ENCODE peak calls at places on chromosome 16, in ten cellular contexts. One of them, this sample, is unnamed.

GRCh38 chr16:76277099-76278030 is at the start of gene CNTNAP4:
- DNase-seq in A549: no peak
- DNase-seq in lower leg skin: peak; percentile 86
- DNase-seq in HFFc6: no peak
- DNase-seq in fibroblast of pulmonary artery: no peak
- DNase-seq in fibroblast of lung: peak; percentile 6
- DNase-seq in adrenal gland: no peak
- DNase-seq in AG09309: no peak
- DNase-seq in sigmoid colon: peak; percentile 81
- DNase-seq in spleen: no peak
- DNase-seq in this sample: no peak

GRCh38 chr16:86424413-86424812 is 85.9 kb upstream of the FOXF1 start:
- DNase-seq in A549: no peak
- DNase-seq in lower leg skin: no peak
- DNase-seq in HFFc6: no peak
- DNase-seq in fibroblast of pulmonary artery: no peak
- DNase-seq in fibroblast of lung: peak; percentile 44
- DNase-seq in adrenal gland: no peak
- DNase-seq in AG09309: no peak
- DNase-seq in sigmoid colon: peak; percentile 84
- DNase-seq in spleen: no peak
- DNase-seq in this sample: no peak

GRCh38 chr16:87602821-87603683 is 744 bp downstream of the JPH3 start:
- DNase-seq in A549: peak; percentile 23
- DNase-seq in lower leg skin: no peak
- DNase-seq in HFFc6: no peak
- DNase-seq in fibroblast of pulmonary artery: no peak
- DNase-seq in fibroblast of lung: no peak
- DNase-seq in adrenal gland: no peak
- DNase-seq in AG09309: no peak
- DNase-seq in sigmoid colon: no peak
- DNase-seq in spleen: no peak
- DNase-seq in this sample: no peak

GRCh38 chr16:30974348-30974747 is 10.7 kb upstream of the HSD3B7 start:
- DNase-seq in A549: no peak
- DNase-seq in lower leg skin: no peak
- DNase-seq in HFFc6: no peak
- DNase-seq in fibroblast of pulmonary artery: no peak
- DNase-seq in fibroblast of lung: no peak
- DNase-seq in adrenal gland: no peak
- DNase-seq in AG09309: no peak
- DNase-seq in sigmoid colon: no peak
- DNase-seq in spleen: no peak
- DNase-seq in this sample: no peak

GRCh38 chr16:75319513-75320401 is 68.3 kb upstream of the BCAR1 start:
- DNase-seq in A549: no peak
- DNase-seq in lower leg skin: no peak
- DNase-seq in HFFc6: peak; percentile 88
- DNase-seq in fibroblast of pulmonary artery: peak; percentile 90
- DNase-seq in fibroblast of lung: peak; percentile 82
- DNase-seq in adrenal gland: no peak
- DNase-seq in AG09309: peak; percentile 84
- DNase-seq in sigmoid colon: no peak
- DNase-seq in spleen: no peak
- DNase-seq in this sample: peak; percentile 30

GRCh38 chr16:75948441-75948840 is 222.2 kb upstream of the CPHXL start:
- DNase-seq in A549: no peak
- DNase-seq in lower leg skin: no peak
- DNase-seq in HFFc6: no peak
- DNase-seq in fibroblast of pulmonary artery: no peak
- DNase-seq in fibroblast of lung: no peak
- DNase-seq in adrenal gland: no peak
- DNase-seq in AG09309: no peak
- DNase-seq in sigmoid colon: no peak
- DNase-seq in spleen: no peak
- DNase-seq in this sample: no peak

GRCh38 chr16:67969286-67970039 is 1.0 kb upstream of the SLC12A4 start:
- DNase-seq in A549: no peak
- DNase-seq in lower leg skin: no peak
- DNase-seq in HFFc6: no peak
- DNase-seq in fibroblast of pulmonary artery: no peak
- DNase-seq in fibroblast of lung: no peak
- DNase-seq in adrenal gland: no peak
- DNase-seq in AG09309: no peak
- DNase-seq in sigmoid colon: no peak
- DNase-seq in spleen: peak; percentile 74
- DNase-seq in this sample: no peak

GRCh38 chr16:83533193-83533592 is 274.6 kb upstream of the HSBP1 start:
- DNase-seq in A549: peak; percentile 4
- DNase-seq in lower leg skin: no peak
- DNase-seq in HFFc6: no peak
- DNase-seq in fibroblast of pulmonary artery: peak; percentile 13
- DNase-seq in fibroblast of lung: no peak
- DNase-seq in adrenal gland: no peak
- DNase-seq in AG09309: peak; percentile 23
- DNase-seq in sigmoid colon: no peak
- DNase-seq in spleen: no peak
- DNase-seq in this sample: peak; percentile 61

GRCh38 chr16:22375117-22375962 is 921 bp upstream of the CDR2 start:
- DNase-seq in A549: no peak
- DNase-seq in lower leg skin: no peak
- DNase-seq in HFFc6: no peak
- DNase-seq in fibroblast of pulmonary artery: no peak
- DNase-seq in fibroblast of lung: no peak
- DNase-seq in adrenal gland: no peak
- DNase-seq in AG09309: no peak
- DNase-seq in sigmoid colon: no peak
- DNase-seq in spleen: no peak
- DNase-seq in this sample: no peak

GRCh38 chr16:57485091-57485915 is 990 bp downstream of the DOK4 start:
- DNase-seq in A549: no peak
- DNase-seq in lower leg skin: no peak
- DNase-seq in HFFc6: no peak
- DNase-seq in fibroblast of pulmonary artery: no peak
- DNase-seq in fibroblast of lung: no peak
- DNase-seq in adrenal gland: no peak
- DNase-seq in AG09309: no peak
- DNase-seq in sigmoid colon: no peak
- DNase-seq in spleen: peak; percentile 74
- DNase-seq in this sample: no peak

GRCh38 chr16:59044616-59045015 is 310.5 kb upstream of the GOT2 start:
- DNase-seq in A549: no peak
- DNase-seq in lower leg skin: no peak
- DNase-seq in HFFc6: no peak
- DNase-seq in fibroblast of pulmonary artery: no peak
- DNase-seq in fibroblast of lung: no peak
- DNase-seq in adrenal gland: no peak
- DNase-seq in AG09309: no peak
- DNase-seq in sigmoid colon: no peak
- DNase-seq in spleen: no peak
- DNase-seq in this sample: no peak

GRCh38 chr16:78500659-78501226 is 401.3 kb downstream of the WWOX start:
- DNase-seq in A549: no peak
- DNase-seq in lower leg skin: no peak
- DNase-seq in HFFc6: no peak
- DNase-seq in fibroblast of pulmonary artery: no peak
- DNase-seq in fibroblast of lung: no peak
- DNase-seq in adrenal gland: no peak
- DNase-seq in AG09309: no peak
- DNase-seq in sigmoid colon: no peak
- DNase-seq in spleen: no peak
- DNase-seq in this sample: no peak

GRCh38 chr16:56189990-56190902 is 1.0 kb upstream of the GNAO1 start:
- DNase-seq in A549: no peak
- DNase-seq in lower leg skin: peak; percentile 86
- DNase-seq in HFFc6: no peak
- DNase-seq in fibroblast of pulmonary artery: peak; percentile 6
- DNase-seq in fibroblast of lung: peak; percentile 5
- DNase-seq in adrenal gland: no peak
- DNase-seq in AG09309: no peak
- DNase-seq in sigmoid colon: no peak
- DNase-seq in spleen: peak; percentile 75
- DNase-seq in this sample: no peak

GRCh38 chr16:58385218-58385773 is 7.0 kb upstream of the GINS3 start:
- DNase-seq in A549: no peak
- DNase-seq in lower leg skin: no peak
- DNase-seq in HFFc6: no peak
- DNase-seq in fibroblast of pulmonary artery: no peak
- DNase-seq in fibroblast of lung: no peak
- DNase-seq in adrenal gland: no peak
- DNase-seq in AG09309: no peak
- DNase-seq in sigmoid colon: no peak
- DNase-seq in spleen: no peak
- DNase-seq in this sample: no peak

GRCh38 chr16:67112591-67113399 is 3.1 kb downstream of the PHAF1 start:
- DNase-seq in A549: no peak
- DNase-seq in lower leg skin: peak; percentile 68
- DNase-seq in HFFc6: no peak
- DNase-seq in fibroblast of pulmonary artery: no peak
- DNase-seq in fibroblast of lung: no peak
- DNase-seq in adrenal gland: no peak
- DNase-seq in AG09309: no peak
- DNase-seq in sigmoid colon: no peak
- DNase-seq in spleen: no peak
- DNase-seq in this sample: no peak

GRCh38 chr16:2512920-2513404 is 790 bp upstream of the ATP6V0C start:
- DNase-seq in A549: no peak
- DNase-seq in lower leg skin: no peak
- DNase-seq in HFFc6: no peak
- DNase-seq in fibroblast of pulmonary artery: no peak
- DNase-seq in fibroblast of lung: no peak
- DNase-seq in adrenal gland: no peak
- DNase-seq in AG09309: no peak
- DNase-seq in sigmoid colon: peak; percentile 72
- DNase-seq in spleen: peak; percentile 86
- DNase-seq in this sample: no peak
- TF ChIP-seq CTCF in A549: no peak
- TF ChIP-seq CTCF in lower leg skin: no peak
- TF ChIP-seq CTCF in HFFc6: peak; percentile 39
- TF ChIP-seq CTCF in fibroblast of pulmonary artery: no peak
- TF ChIP-seq CTCF in fibroblast of lung: no peak
- TF ChIP-seq CTCF in adrenal gland: no peak
- TF ChIP-seq CTCF in AG09309: no peak
- TF ChIP-seq CTCF in sigmoid colon: no peak
- TF ChIP-seq CTCF in spleen: peak; percentile 31
- TF ChIP-seq CTCF in this sample: no peak

DNA sequence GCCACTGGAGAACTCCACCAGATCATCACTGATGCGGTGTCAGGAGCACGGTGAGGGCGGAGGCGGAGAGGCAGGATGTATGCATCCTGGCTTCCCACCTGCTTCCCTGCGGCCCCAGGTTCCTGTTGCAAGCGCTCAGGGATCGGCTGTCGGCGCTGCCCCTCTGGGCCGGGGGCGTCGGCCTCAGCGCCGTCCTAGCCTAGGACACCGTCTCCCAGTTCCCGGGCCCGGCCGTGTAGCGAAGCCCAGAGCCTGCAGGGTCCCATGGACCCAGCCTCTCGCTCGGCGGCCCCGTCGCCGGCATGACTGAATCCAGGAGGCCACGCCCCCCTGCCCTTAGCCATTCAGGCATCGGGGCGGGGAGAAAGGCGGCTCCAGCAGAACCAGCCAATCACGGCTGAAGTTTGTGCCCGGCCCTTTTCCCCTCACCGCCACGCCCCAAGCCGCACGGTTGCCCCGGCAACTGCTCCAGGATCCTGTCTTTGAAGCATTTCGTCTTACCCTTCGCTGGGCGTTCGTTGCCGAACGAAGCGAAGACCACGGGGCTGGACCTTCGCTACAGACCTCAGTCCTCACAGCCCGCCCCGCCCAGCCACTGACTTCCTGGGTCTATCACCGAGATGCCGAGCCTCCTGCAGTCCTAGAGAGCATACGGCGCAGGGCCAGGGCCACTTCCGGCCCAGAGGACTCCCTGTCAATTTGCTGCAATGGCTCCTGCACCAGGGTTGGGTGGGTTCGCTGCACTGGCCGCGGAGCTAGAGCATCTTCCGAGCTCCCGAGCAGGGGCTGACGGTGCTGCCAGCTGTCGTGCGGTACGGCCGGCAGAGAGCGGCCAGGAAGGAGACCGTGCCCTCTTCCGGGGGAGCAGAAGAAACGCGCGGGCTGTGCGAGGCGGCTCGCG is 10.6 kb upstream of the ZNF213 start:
- DNase-seq in A549: peak; percentile 92
- DNase-seq in lower leg skin: peak; percentile 99
- DNase-seq in HFFc6: peak; percentile 93
- DNase-seq in fibroblast of pulmonary artery: peak; percentile 93
- DNase-seq in fibroblast of lung: peak; percentile 92
- DNase-seq in adrenal gland: peak; percentile 97
- DNase-seq in AG09309: peak; percentile 52
- DNase-seq in sigmoid colon: peak; percentile 98
- DNase-seq in spleen: peak; percentile 98
- DNase-seq in this sample: peak; percentile 50
- TF ChIP-seq CTCF in A549: no peak
- TF ChIP-seq CTCF in lower leg skin: no peak
- TF ChIP-seq CTCF in HFFc6: peak; percentile 41
- TF ChIP-seq CTCF in fibroblast of pulmonary artery: peak; percentile 12
- TF ChIP-seq CTCF in fibroblast of lung: peak; percentile 18
- TF ChIP-seq CTCF in adrenal gland: peak; percentile 39
- TF ChIP-seq CTCF in AG09309: peak; percentile 33
- TF ChIP-seq CTCF in sigmoid colon: no peak
- TF ChIP-seq CTCF in spleen: peak; percentile 39
- TF ChIP-seq CTCF in this sample: peak; percentile 32

DNA sequence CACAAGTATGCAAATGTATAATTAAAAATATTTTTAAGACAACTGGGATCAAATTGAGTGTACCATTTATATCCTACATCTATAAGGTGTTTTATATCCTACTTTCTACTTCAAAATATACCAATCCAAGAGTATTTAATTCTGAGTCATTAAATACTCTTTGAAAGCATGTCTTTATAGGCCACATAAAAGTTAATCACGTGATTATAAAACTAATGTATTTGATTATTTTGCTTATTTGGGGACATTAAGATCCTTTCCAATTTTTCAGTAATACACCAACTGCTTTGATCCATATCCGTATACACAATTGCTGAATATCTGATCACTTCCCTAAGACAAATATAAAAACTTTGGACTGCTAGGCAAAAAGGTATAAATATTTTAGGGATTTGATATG is 26.6 kb upstream of the MAF start:
- DNase-seq in A549: no peak
- DNase-seq in lower leg skin: no peak
- DNase-seq in HFFc6: no peak
- DNase-seq in fibroblast of pulmonary artery: no peak
- DNase-seq in fibroblast of lung: no peak
- DNase-seq in adrenal gland: no peak
- DNase-seq in AG09309: no peak
- DNase-seq in sigmoid colon: no peak
- DNase-seq in spleen: no peak
- DNase-seq in this sample: no peak
- TF ChIP-seq CTCF in A549: no peak
- TF ChIP-seq CTCF in lower leg skin: no peak
- TF ChIP-seq CTCF in HFFc6: no peak
- TF ChIP-seq CTCF in fibroblast of pulmonary artery: no peak
- TF ChIP-seq CTCF in fibroblast of lung: no peak
- TF ChIP-seq CTCF in adrenal gland: no peak
- TF ChIP-seq CTCF in AG09309: no peak
- TF ChIP-seq CTCF in sigmoid colon: no peak
- TF ChIP-seq CTCF in spleen: no peak
- TF ChIP-seq CTCF in this sample: no peak

GRCh38 chr16:97822-98221 is 19.8 kb downstream of the MPG start:
- DNase-seq in A549: no peak
- DNase-seq in lower leg skin: no peak
- DNase-seq in HFFc6: no peak
- DNase-seq in fibroblast of pulmonary artery: no peak
- DNase-seq in fibroblast of lung: no peak
- DNase-seq in adrenal gland: no peak
- DNase-seq in AG09309: no peak
- DNase-seq in sigmoid colon: no peak
- DNase-seq in spleen: peak; percentile 61
- DNase-seq in this sample: no peak
- TF ChIP-seq CTCF in A549: no peak
- TF ChIP-seq CTCF in lower leg skin: no peak
- TF ChIP-seq CTCF in HFFc6: no peak
- TF ChIP-seq CTCF in fibroblast of pulmonary artery: no peak
- TF ChIP-seq CTCF in fibroblast of lung: no peak
- TF ChIP-seq CTCF in adrenal gland: no peak
- TF ChIP-seq CTCF in AG09309: no peak
- TF ChIP-seq CTCF in sigmoid colon: no peak
- TF ChIP-seq CTCF in spleen: no peak
- TF ChIP-seq CTCF in this sample: no peak

This sample was measured in epithelial cell of proximal tubule.